ENCODE peak calls at places on chromosome 10, in four cellular contexts. G, O, W and Y are unnamed samples.

GRCh38 chr10:66928000-66928770 is 2.3 kb downstream of the LRRTM3 start:
- DNase-seq in G (no peak), O (no peak), W (no peak), Y (no peak)

GRCh38 chr10:76353124-76353851 is 921.9 kb downstream of the LRMDA start:
- DNase-seq in G (no peak), O (no peak), W (no peak), Y (no peak)

GRCh38 chr10:111379521-111379920 is 302.7 kb downstream of the ADRA2A start:
- DNase-seq in G (no peak), O (no peak), W (no peak), Y (no peak)

GRCh38 chr10:59847888-59848287 is 58.5 kb downstream of the CCDC6 start:
- DNase-seq in G (no peak), O (no peak), W (no peak), Y (no peak)

GRCh38 chr10:8156918-8157317 is 102.4 kb downstream of the GATA3 start:
- DNase-seq in G (no peak), O (no peak), W (no peak), Y (no peak)

GRCh38 chr10:122341141-122341810 is 33.2 kb upstream of the PLEKHA1 start:
- DNase-seq in G (peak), O (no peak), W (no peak), Y (no peak)

GRCh38 chr10:113320213-113320612 is 232.6 kb upstream of the HABP2 start:
- DNase-seq in G (no peak), O (no peak), W (no peak), Y (no peak)

GRCh38 chr10:100697070-100697469 is 48.3 kb upstream of the PAX2 start:
- DNase-seq in G (no peak), O (no peak), W (no peak), Y (no peak)

GRCh38 chr10:75645704-75646103 is 214.3 kb downstream of the LRMDA start:
- DNase-seq in G (no peak), O (no peak), W (no peak), Y (no peak)

GRCh38 chr10:62935022-62935421 is 118.9 kb upstream of the EGR2 start:
- DNase-seq in G (no peak), O (no peak), W (no peak), Y (no peak)

GRCh38 chr10:52502237-52502636 is 188.2 kb downstream of the DKK1 start:
- DNase-seq in G (no peak), O (no peak), W (no peak), Y (no peak)

GRCh38 chr10:51861731-51862130 is 162.3 kb upstream of the CSTF2T start:
- DNase-seq in G (no peak), O (no peak), W (no peak), Y (no peak)

GRCh38 chr10:75018873-75019272 is 92.6 kb upstream of the SAMD8 start:
- DNase-seq in G (no peak), O (no peak), W (no peak), Y (no peak)

GRCh38 chr10:43377393-43377883 is 6.0 kb downstream of the FXYD4 start:
- DNase-seq in G (no peak), O (no peak), W (no peak), Y (no peak)

GRCh38 chr10:127996586-127996985 is 89.7 kb downstream of the PTPRE start:
- DNase-seq in G (no peak), O (no peak), W (no peak), Y (no peak)

GRCh38 chr10:51879238-51879637 is 179.8 kb upstream of the CSTF2T start:
- DNase-seq in G (no peak), O (no peak), W (peak), Y (no peak)

GRCh38 chr10:89153971-89154370 is 53.1 kb downstream of the CH25H start:
- DNase-seq in G (no peak), O (no peak), W (no peak), Y (no peak)

GRCh38 chr10:69769395-69769989 is 32.2 kb upstream of the COL13A1 start:
- DNase-seq in G (no peak), O (no peak), W (no peak), Y (no peak)

GRCh38 chr10:77872151-77872946 is 54.2 kb downstream of the DLG5 start:
- DNase-seq in G (no peak), O (no peak), W (no peak), Y (no peak)

GRCh38 chr10:86192147-86192546 is 174.4 kb downstream of the GRID1 start:
- DNase-seq in G (no peak), O (no peak), W (no peak), Y (no peak)

GRCh38 chr10:33190406-33190805 is 144.1 kb downstream of the NRP1 start:
- DNase-seq in G (no peak), O (no peak), W (no peak), Y (no peak)

GRCh38 chr10:91864744-91865143 is 44.5 kb downstream of the FGFBP3 start:
- DNase-seq in G (no peak), O (no peak), W (no peak), Y (no peak)

GRCh38 chr10:33291053-33291592 is 43.3 kb downstream of the NRP1 start:
- DNase-seq in G (no peak), O (no peak), W (no peak), Y (no peak)

GRCh38 chr10:76282122-76283030 is 851.0 kb downstream of the LRMDA start:
- DNase-seq in G (no peak), O (no peak), W (no peak), Y (no peak)

GRCh38 chr10:1715821-1716220 is 21.5 kb downstream of the ADARB2 start:
- DNase-seq in G (peak), O (no peak), W (no peak), Y (no peak)

GRCh38 chr10:114626841-114627240 is 31.2 kb downstream of the ABLIM1 start:
- DNase-seq in G (no peak), O (no peak), W (no peak), Y (no peak)